ENCODE peak calls at places on chromosomes 3 and 15, in four cellular contexts. One of them, this sample, is unnamed. For H3K4me1, the result is how much of the 10 kb centered on the place peaks cover.

GRCh38 chr15:93103823-93104222 is 14.8 kb upstream of the RGMA start:
- DNase-seq in GM12878: no peak
- DNase-seq in gastrocnemius medialis: no peak
- DNase-seq in IMR-90: no peak
- DNase-seq in this sample: no peak

GRCh38 chr15:41940441-41940857 is 31.9 kb downstream of the EHD4 start:
- DNase-seq in GM12878: no peak
- DNase-seq in gastrocnemius medialis: no peak
- DNase-seq in IMR-90: peak
- DNase-seq in this sample: no peak

GRCh38 chr15:73125219-73125618 is 73.0 kb downstream of the NEO1 start:
- DNase-seq in GM12878: no peak
- DNase-seq in gastrocnemius medialis: no peak
- DNase-seq in IMR-90: peak
- DNase-seq in this sample: no peak

GRCh38 chr15:101025116-101025885 is 106.1 kb downstream of the LRRK1 start:
- DNase-seq in GM12878: no peak
- DNase-seq in gastrocnemius medialis: no peak
- DNase-seq in IMR-90: no peak
- DNase-seq in this sample: peak

GRCh38 chr3:159987291-159987711 is 1.3 kb upstream of the IL12A start:
- DNase-seq in GM12878: no peak
- DNase-seq in gastrocnemius medialis: no peak
- DNase-seq in IMR-90: peak
- DNase-seq in this sample: no peak

GRCh38 chr3:138620431-138620830 is 11.9 kb downstream of the FAIM start:
- DNase-seq in GM12878: no peak
- DNase-seq in gastrocnemius medialis: no peak
- DNase-seq in IMR-90: no peak
- DNase-seq in this sample: no peak

GRCh38 chr3:99925584-99925983 is 107.9 kb downstream of the CMSS1 start:
- DNase-seq in GM12878: no peak
- DNase-seq in gastrocnemius medialis: peak
- DNase-seq in IMR-90: peak
- DNase-seq in this sample: peak

GRCh38 chr15:39102431-39102830 is 478.4 kb upstream of the THBS1 start:
- DNase-seq in GM12878: no peak
- DNase-seq in gastrocnemius medialis: no peak
- DNase-seq in IMR-90: no peak
- DNase-seq in this sample: no peak

GRCh38 chr3:169644750-169645149 is 18.8 kb downstream of the MECOM start:
- DNase-seq in GM12878: no peak
- DNase-seq in gastrocnemius medialis: no peak
- DNase-seq in IMR-90: no peak
- DNase-seq in this sample: no peak

GRCh38 chr3:169636928-169637327 is 26.6 kb downstream of the MECOM start:
- DNase-seq in GM12878: no peak
- DNase-seq in gastrocnemius medialis: no peak
- DNase-seq in IMR-90: no peak
- DNase-seq in this sample: no peak

GRCh38 chr3:169637731-169638130 is 25.8 kb downstream of the MECOM start:
- DNase-seq in GM12878: no peak
- DNase-seq in gastrocnemius medialis: no peak
- DNase-seq in IMR-90: no peak
- DNase-seq in this sample: no peak

GRCh38 chr3:169640467-169641148 is 22.9 kb downstream of the MECOM start:
- DNase-seq in GM12878: no peak
- DNase-seq in gastrocnemius medialis: no peak
- DNase-seq in IMR-90: no peak
- DNase-seq in this sample: no peak

DNA sequence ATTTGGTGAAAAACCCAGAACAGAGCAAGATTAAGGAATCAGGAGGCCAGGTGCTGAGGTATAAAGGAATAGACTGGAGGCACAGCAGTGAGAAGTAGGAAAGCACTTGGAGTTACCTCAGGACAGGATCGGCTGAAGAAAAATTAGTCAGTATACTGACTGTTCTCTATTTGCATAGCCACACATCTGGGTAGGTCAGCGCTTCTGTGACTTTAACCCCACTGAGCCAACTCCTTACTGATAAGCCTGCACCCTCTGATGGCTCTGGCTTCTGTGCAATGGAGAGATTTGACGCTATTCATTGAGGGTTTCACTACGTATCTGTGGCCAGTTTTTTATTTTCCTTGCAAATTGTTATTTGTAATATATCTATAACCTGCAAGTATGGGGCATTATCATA is 22.3 kb downstream of the MECOM start:
- DNase-seq in GM12878: no peak
- DNase-seq in gastrocnemius medialis: no peak
- DNase-seq in IMR-90: no peak
- DNase-seq in this sample: no peak
- H3K4me1 ChIP-seq in GM12878: under half
- H3K4me1 ChIP-seq in gastrocnemius medialis: under half
- H3K4me1 ChIP-seq in IMR-90: under half
- H3K4me1 ChIP-seq in this sample: under half

GRCh38 chr3:151168269-151169094 is 34.5 kb downstream of the GPR171 start:
- DNase-seq in GM12878: no peak
- DNase-seq in gastrocnemius medialis: peak
- DNase-seq in IMR-90: peak
- DNase-seq in this sample: peak

GRCh38 chr3:151169700-151170224 is 33.3 kb downstream of the GPR171 start:
- DNase-seq in GM12878: no peak
- DNase-seq in gastrocnemius medialis: peak
- DNase-seq in IMR-90: no peak
- DNase-seq in this sample: peak

GRCh38 chr3:151165221-151165620 is 37.8 kb downstream of the GPR171 start:
- DNase-seq in GM12878: no peak
- DNase-seq in gastrocnemius medialis: no peak
- DNase-seq in IMR-90: no peak
- DNase-seq in this sample: no peak

GRCh38 chr3:151169262-151169661 is 33.8 kb downstream of the GPR171 start:
- DNase-seq in GM12878: no peak
- DNase-seq in gastrocnemius medialis: peak
- DNase-seq in IMR-90: peak
- DNase-seq in this sample: no peak

DNA sequence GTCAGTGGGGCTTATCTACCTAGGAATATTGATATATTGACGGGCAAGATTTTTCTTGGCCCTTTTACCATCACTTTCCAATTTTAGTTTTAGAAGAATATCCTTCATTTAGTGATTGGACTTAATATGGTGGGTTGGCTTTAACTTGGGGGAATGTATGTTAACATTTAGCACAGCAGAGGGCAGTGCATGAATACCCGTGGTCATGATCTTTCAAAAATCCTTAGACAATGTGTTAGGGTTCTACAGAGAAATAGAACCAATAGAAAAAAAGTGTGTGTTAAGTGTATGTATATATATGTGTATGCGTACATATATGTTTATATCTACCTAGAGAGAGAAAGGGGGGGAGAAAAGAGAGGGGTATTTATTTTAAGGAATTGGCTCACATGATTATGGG is 36.9 kb downstream of the GPR171 start:
- DNase-seq in GM12878: no peak
- DNase-seq in gastrocnemius medialis: no peak
- DNase-seq in IMR-90: peak
- DNase-seq in this sample: no peak
- TF ChIP-seq CTCF in GM12878: peak
- TF ChIP-seq CTCF in gastrocnemius medialis: no peak
- TF ChIP-seq CTCF in IMR-90: peak
- TF ChIP-seq CTCF in this sample: no peak

DNA sequence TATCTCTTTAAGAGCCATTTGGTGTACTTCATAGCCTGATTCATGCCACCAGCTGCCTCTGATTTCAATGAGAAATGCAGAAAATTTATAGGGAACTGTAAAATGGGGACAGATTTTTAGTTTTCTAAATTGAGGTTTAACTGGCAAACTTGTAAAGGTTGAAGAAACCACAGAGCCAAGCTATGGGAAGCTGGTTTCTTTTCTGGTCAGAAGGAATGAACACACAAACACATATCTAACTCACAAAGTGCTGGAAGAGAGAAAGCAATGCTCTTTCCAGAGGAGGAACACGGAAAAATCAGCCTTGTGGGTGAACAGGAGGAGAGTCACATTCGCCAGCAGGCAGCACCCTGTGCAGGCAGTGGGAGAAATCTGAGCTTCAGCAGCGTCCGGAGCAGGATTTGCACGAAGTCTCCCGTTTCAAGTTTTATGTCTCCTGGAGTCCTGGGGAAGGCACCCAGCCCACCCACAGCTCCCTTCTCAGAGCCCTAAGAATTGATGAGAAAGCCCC is 481 bp downstream of the MASP1 start:
- DNase-seq in GM12878: no peak
- DNase-seq in gastrocnemius medialis: peak
- DNase-seq in IMR-90: peak
- DNase-seq in this sample: no peak
- H3K4me1 ChIP-seq in GM12878: under half
- H3K4me1 ChIP-seq in gastrocnemius medialis: half or more
- H3K4me1 ChIP-seq in IMR-90: under half
- H3K4me1 ChIP-seq in this sample: under half

GRCh38 chr3:19173945-19174344 is 25.6 kb downstream of the KCNH8 start:
- DNase-seq in GM12878: no peak
- DNase-seq in gastrocnemius medialis: no peak
- DNase-seq in IMR-90: no peak
- DNase-seq in this sample: no peak
- TF ChIP-seq CTCF in GM12878: no peak
- TF ChIP-seq CTCF in gastrocnemius medialis: no peak
- TF ChIP-seq CTCF in IMR-90: no peak
- TF ChIP-seq CTCF in this sample: no peak

GRCh38 chr3:58041182-58041825 is 33.1 kb downstream of the FLNB start:
- DNase-seq in GM12878: no peak
- DNase-seq in gastrocnemius medialis: no peak
- DNase-seq in IMR-90: peak
- DNase-seq in this sample: no peak

GRCh38 chr3:58039609-58040008 is 31.4 kb downstream of the FLNB start:
- DNase-seq in GM12878: no peak
- DNase-seq in gastrocnemius medialis: no peak
- DNase-seq in IMR-90: no peak
- DNase-seq in this sample: no peak

GRCh38 chr3:58037141-58037910 is 29.1 kb downstream of the FLNB start:
- DNase-seq in GM12878: no peak
- DNase-seq in gastrocnemius medialis: no peak
- DNase-seq in IMR-90: no peak
- DNase-seq in this sample: no peak

GRCh38 chr3:58036287-58037032 is 28.2 kb downstream of the FLNB start:
- DNase-seq in GM12878: no peak
- DNase-seq in gastrocnemius medialis: no peak
- DNase-seq in IMR-90: no peak
- DNase-seq in this sample: no peak

DNA sequence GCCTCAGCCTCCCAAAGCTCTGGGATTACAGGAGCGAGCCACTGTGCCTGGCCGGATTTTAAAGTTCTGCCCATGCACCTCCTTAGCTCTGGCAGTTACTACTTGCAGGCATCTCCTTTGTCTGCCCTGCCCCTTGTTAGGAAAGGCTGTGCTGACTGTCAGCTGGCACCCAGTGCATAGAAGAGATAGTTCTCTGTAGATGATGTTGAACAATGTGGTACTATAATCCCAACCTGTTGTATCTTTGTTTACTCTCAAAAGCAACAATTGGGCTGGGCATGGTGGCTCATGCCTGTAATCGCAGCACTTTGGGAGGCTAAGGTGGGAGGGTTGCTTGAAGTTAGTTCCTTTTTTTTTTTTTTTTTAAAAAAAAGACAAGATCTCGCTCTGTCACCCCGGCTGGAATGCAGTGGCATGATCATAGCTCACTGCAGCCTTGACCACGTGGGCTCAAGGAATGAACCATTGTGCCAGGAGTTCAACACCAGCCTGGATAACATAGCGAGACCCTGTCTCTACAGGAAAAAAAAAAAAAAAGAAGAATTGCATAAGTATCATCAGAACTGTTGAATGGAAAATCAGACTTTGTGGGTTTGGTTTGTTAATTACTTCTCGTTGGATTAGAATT is 30.6 kb downstream of the FLNB start:
- DNase-seq in GM12878: no peak
- DNase-seq in gastrocnemius medialis: no peak
- DNase-seq in IMR-90: no peak
- DNase-seq in this sample: no peak
- H3K4me1 ChIP-seq in GM12878: half or more
- H3K4me1 ChIP-seq in gastrocnemius medialis: under half
- H3K4me1 ChIP-seq in IMR-90: under half
- H3K4me1 ChIP-seq in this sample: under half

DNA sequence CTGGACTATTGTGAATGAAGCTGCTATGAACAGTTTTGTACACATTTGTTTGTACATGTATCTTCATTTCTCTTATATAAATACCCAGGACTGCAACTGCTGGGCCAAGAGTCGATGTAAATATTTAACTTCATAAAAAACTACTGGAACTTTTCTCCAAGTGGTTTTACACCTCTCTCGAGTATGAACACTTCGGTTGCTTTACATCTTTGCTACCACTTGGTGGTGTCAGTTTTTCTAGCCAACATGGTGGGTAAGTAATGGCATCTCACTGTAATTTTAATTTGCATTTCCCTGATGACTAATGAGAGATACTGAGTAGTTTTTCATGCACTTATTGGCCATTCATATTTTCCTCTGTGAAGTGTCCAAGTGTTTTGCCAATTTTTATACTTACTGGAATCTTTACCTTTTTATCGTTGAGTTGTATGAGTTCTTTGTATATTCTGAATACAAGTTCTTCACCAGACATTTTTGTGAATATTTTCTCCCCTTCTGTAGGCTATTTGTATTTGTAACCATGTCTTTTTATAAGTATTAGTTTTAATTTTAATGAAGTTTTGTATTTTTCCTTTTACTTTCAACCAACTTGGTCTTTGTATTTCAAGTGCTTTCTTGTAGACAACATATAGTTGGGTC is 44.4 kb downstream of the PCOLCE2 start:
- DNase-seq in GM12878: no peak
- DNase-seq in gastrocnemius medialis: no peak
- DNase-seq in IMR-90: peak
- DNase-seq in this sample: no peak
- TF ChIP-seq CTCF in GM12878: peak
- TF ChIP-seq CTCF in gastrocnemius medialis: no peak
- TF ChIP-seq CTCF in IMR-90: peak
- TF ChIP-seq CTCF in this sample: no peak

DNA sequence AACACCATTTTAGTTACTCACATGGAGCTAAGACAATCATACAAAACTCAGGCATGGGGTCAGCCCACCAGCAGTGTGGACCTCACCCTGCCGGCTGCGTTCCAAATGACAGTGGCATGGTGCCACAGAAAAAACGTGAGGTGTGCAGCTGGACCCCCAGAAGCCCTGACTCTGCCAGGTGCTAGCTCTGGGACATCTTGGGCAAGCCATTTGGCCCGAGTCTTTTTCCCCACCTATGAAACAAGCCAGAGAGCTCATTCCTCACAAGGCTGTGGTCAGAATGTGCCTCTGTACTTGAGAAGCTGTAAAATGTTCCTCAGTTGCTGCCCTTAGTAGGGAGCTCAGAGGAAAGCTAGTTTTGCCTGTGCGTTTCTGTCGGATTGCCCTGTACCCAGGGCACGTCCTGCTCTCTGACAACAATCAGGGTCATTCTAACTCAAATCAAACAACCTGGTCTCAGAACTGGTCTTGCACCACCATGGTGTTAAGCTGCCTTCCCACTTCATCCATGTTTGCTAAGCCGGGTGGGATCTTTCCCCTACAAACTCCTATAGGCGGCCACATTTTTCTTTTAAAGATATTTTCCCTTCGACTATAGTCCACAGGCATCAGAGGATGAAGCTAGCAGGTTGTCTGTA is 44.9 kb downstream of the LIPC start:
- DNase-seq in GM12878: no peak
- DNase-seq in gastrocnemius medialis: no peak
- DNase-seq in IMR-90: no peak
- DNase-seq in this sample: no peak
- H3K4me1 ChIP-seq in GM12878: under half
- H3K4me1 ChIP-seq in gastrocnemius medialis: under half
- H3K4me1 ChIP-seq in IMR-90: under half
- H3K4me1 ChIP-seq in this sample: under half